ENCODE peak calls at places on chromosomes 12 and 14, in five cellular contexts. J is K562, H is upper lobe of left lung, Z is SK-N-SH, O is stomach. M is an unnamed sample.
A peak's percentile ranks its signal among the peaks of the same experiment; 100 is the strongest.

GRCh38 chr12:6376965-6377666 is 1.8 kb upstream of the SCNN1A start:
- DNase-seq in J (no peak), H (no peak), Z (no peak), O (peak; percentile 24), M (no peak)

GRCh38 chr12:34597548-34598351 is 575.5 kb downstream of the ALG10 start:
- DNase-seq in J (peak; percentile 1), H (no peak), Z (no peak), O (peak; percentile 19), M (no peak)

GRCh38 chr14:57182760-57183503 is 85.8 kb downstream of the EXOC5 start:
- DNase-seq in J (no peak), H (no peak), Z (peak; percentile 39), O (no peak), M (peak; percentile 43)

GRCh38 chr12:90958995-90959394 is 4.0 kb upstream of the CCER1 start:
- DNase-seq in J (no peak), H (no peak), Z (no peak), O (no peak), M (no peak)

GRCh38 chr12:62802981-62803380 is 132.0 kb downstream of the PPM1H start:
- DNase-seq in J (no peak), H (no peak), Z (no peak), O (no peak), M (no peak)

GRCh38 chr12:108838194-108839010 is 19.0 kb downstream of the SSH1 start:
- DNase-seq in J (peak; percentile 68), H (peak; percentile 97), Z (peak; percentile 64), O (peak; percentile 72), M (peak; percentile 67)

GRCh38 chr14:104436047-104436531 is 143.5 kb upstream of the C14orf180 start:
- DNase-seq in J (peak; percentile 19), H (peak; percentile 63), Z (peak; percentile 91), O (peak; percentile 71), M (peak; percentile 87)

GRCh38 chr12:97763113-97763512 is 300.5 kb downstream of the RMST start:
- DNase-seq in J (no peak), H (no peak), Z (peak; percentile 47), O (no peak), M (no peak)

GRCh38 chr12:109777544-109777943 is 55.7 kb downstream of the TRPV4 start:
- DNase-seq in J (peak; percentile 84), H (no peak), Z (no peak), O (no peak), M (no peak)

GRCh38 chr12:12405882-12406281 is 49.0 kb downstream of the BORCS5 start:
- DNase-seq in J (no peak), H (peak; percentile 79), Z (no peak), O (peak; percentile 92), M (no peak)

GRCh38 chr12:101782544-101782855 is 43.2 kb upstream of the SYCP3 start:
- DNase-seq in J (no peak), H (no peak), Z (no peak), O (no peak), M (no peak)

GRCh38 chr14:76900406-76901085 is 74.3 kb downstream of the LRRC74A start:
- DNase-seq in J (no peak), H (no peak), Z (no peak), O (no peak), M (no peak)

GRCh38 chr12:105296116-105297095 is 34.1 kb upstream of the C12orf75 start:
- DNase-seq in J (no peak), H (no peak), Z (no peak), O (no peak), M (no peak)

GRCh38 chr12:88625316-88625715 is 45.0 kb upstream of the KITLG start:
- DNase-seq in J (no peak), H (no peak), Z (no peak), O (no peak), M (no peak)
- H3K27ac ChIP-seq in J (no peak overlapping the region), H (no peak overlapping the region), Z (no peak overlapping the region), O (no peak overlapping the region), M (no peak overlapping the region)

GRCh38 chr14:96255501-96256366 is at the start of gene BDKRB1:
- DNase-seq in J (no peak), H (no peak), Z (no peak), O (no peak), M (no peak)
- TF ChIP-seq EP300 in J (no peak), H (no peak), Z (peak; percentile 97), O (peak; percentile 10), M (no peak)

GRCh38 chr14:53461823-53462222 is 308.7 kb upstream of the DDHD1 start:
- DNase-seq in J (no peak), H (no peak), Z (no peak), O (no peak), M (no peak)

GRCh38 chr14:53460544-53460943 is 307.4 kb upstream of the DDHD1 start:
- DNase-seq in J (no peak), H (no peak), Z (no peak), O (no peak), M (no peak)

GRCh38 chr14:53462931-53463778 is 310.0 kb upstream of the DDHD1 start:
- DNase-seq in J (no peak), H (peak; percentile 86), Z (no peak), O (no peak), M (no peak)

DNA sequence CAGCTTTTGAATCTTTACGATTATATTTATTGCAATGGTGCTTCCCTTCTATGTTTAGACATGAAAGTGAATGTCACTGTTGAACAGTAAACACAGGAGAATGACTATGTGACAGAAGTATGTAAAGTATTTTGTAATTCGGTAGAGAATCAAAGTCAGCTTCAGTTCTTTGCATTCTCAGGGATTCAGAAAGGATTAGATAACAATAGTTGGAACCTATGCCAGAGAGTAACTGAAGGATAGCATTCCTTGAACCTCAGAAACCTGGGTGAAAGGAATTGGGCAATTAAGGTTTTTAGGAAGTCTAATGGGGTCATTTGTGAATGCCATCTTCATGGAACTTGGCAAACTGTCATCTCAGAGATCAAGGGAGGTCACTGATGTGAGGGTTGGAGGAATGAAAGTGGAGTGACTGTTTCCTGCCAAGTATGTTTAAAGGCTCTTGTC is 305.3 kb upstream of the DDHD1 start:
- DNase-seq in J (no peak), H (no peak), Z (no peak), O (no peak), M (no peak)
- H3K27ac ChIP-seq in J (no peak overlapping the region), H (no peak overlapping the region), Z (no peak overlapping the region), O (no peak overlapping the region), M (no peak overlapping the region)

GRCh38 chr14:69769623-69770022 is 2.7 kb downstream of the SRSF5 start:
- DNase-seq in J (no peak), H (no peak), Z (no peak), O (no peak), M (peak; percentile 24)

GRCh38 chr14:69768873-69769272 is 1.9 kb downstream of the SRSF5 start:
- DNase-seq in J (no peak), H (no peak), Z (no peak), O (no peak), M (no peak)

GRCh38 chr14:69763761-69764510 is 3.0 kb upstream of the SRSF5 start:
- DNase-seq in J (no peak), H (no peak), Z (no peak), O (no peak), M (no peak)

GRCh38 chr14:69767369-69767999 is 542 bp downstream of the SRSF5 start:
- DNase-seq in J (peak; percentile 74), H (peak; percentile 95), Z (peak; percentile 94), O (peak; percentile 91), M (peak; percentile 89)

DNA sequence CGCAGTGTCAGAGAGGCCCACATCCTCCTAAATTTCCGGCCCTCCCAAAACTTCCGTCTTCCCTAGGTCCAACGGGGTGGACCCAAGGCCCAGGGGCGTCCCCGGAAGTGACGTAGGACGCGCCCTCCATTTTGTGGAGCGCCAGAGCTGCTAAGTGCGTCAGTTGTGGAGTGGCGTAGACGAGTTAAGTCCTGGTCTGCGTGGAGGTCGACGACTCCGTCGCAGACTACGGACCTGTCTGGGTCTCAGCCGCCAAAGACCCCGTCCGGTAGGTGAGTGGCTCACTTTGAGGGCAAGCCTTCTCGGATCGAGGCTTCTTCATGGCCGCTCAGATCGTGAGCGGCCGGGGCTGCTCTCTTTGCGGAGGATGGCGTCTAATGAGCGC is at the start of gene SRSF5:
- DNase-seq in J (peak; percentile 82), H (peak; percentile 97), Z (peak; percentile 94), O (peak; percentile 97), M (peak; percentile 97)
- TF ChIP-seq EP300 in J (no peak), H (no peak), Z (no peak), O (no peak), M (no peak)

DNA sequence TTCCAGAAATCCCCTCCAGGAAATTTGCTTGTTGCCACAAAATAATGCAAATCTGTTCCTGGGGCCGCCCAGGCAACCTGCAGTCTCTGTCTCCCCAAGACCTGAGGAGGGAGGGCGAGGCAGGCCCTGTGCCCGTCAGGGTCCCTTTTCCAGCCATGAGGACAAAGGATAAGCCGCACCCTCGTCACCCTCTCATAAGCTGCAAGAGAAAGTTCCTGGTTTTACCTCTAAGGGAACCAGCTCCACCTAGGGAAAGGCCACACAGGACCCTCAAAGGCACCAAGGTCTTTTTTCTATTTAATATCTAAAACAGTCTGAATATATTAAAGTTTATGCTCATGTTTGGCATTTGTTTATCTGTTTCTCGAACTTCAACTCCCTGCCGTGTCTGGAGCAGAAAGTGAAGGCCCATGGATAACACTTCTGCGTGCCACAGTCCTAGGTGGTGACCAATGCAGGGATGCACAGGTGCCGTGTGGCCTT is 44.9 kb downstream of the PSMA6 start:
- DNase-seq in J (no peak), H (no peak), Z (no peak), O (no peak), M (no peak)
- H3K27ac ChIP-seq in J (peak overlapping the region; percentile 81), H (peak overlapping the region; percentile 97), Z (no peak overlapping the region), O (peak overlapping the region; percentile 92), M (peak overlapping the region; percentile 18)

DNA sequence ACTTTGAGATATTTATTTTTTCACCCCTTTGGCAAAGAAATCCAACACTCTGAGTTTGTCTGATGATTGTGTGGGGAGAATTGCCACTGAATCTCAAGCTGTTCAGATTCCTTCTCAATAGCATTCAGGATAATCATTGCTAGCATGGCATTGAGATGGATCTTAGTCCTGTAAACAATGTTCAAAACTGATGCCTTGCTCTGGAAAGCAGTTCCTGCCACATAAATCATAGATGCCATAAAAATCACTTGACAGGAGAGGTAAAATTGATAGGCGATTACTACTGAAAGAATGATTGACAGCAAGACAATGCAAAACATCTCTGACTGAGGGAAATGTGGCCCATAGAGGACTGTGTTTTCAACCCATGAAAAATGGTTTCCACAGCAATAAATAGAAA is 915.6 kb downstream of the TRHDE start:
- DNase-seq in J (no peak), H (no peak), Z (no peak), O (no peak), M (no peak)
- TF ChIP-seq EP300 in J (no peak), H (no peak), Z (no peak), O (no peak), M (no peak)

GRCh38 chr14:60153996-60154395 is 11.2 kb downstream of the DHRS7 start:
- DNase-seq in J (no peak), H (peak; percentile 31), Z (no peak), O (no peak), M (no peak)

DNA sequence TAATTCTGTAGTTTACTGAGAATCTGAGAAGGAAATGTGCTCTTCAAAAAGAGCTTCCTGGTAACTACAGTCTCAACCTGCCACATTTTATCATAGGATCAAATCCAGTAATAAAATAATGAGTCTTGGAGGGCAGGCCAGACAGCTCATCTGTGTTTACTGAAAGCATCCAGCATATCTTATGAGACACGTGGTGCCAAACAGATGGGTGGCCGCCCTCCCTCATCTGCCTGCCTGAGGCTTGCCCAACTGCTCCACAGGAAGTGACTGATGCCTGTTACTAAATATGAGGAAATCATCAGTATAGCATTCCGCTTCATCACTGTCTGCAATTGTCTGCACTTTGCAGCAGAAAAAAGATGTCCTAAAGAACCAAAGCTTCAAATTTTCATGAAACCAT is 13.5 kb downstream of the DHRS7 start:
- DNase-seq in J (no peak), H (peak; percentile 90), Z (peak; percentile 76), O (peak; percentile 59), M (peak; percentile 49)
- H3K27ac ChIP-seq in J (no peak overlapping the region), H (peak overlapping the region; percentile 82), Z (peak overlapping the region; percentile 86), O (peak overlapping the region; percentile 76), M (no peak overlapping the region)